ENCODE peak calls at places on chromosomes 16 and 17, in eight cellular contexts. X, U, E, W, I, F, S and Y are unnamed samples.

GRCh38 chr17:17661134-17661533 is 20.1 kb upstream of the RAI1 start:
- DNase-seq in X (no peak), F (no peak), I (no peak), E (no peak), W (no peak), U (no peak), S (no peak), Y (no peak)

GRCh38 chr17:40818733-40819527 is 3.5 kb downstream of the KRT10 start:
- DNase-seq in S (peak; percentile 52), F (peak; percentile 77), I (peak; percentile 82), X (peak; percentile 90), E (peak; percentile 12), U (peak; percentile 86), W (peak; percentile 90), Y (peak; percentile 54)

GRCh38 chr17:66468241-66469087 is 166.1 kb downstream of the PRKCA start:
- DNase-seq in I (peak; percentile 94), U (peak; percentile 32), S (no peak), X (no peak), E (no peak), W (no peak), F (no peak), Y (no peak)

GRCh38 chr16:89598199-89598598 is 15.2 kb upstream of the DPEP1 start:
- DNase-seq in W (peak; percentile 97), U (no peak), X (no peak), S (no peak), F (no peak), E (no peak), I (no peak), Y (no peak)

GRCh38 chr17:1006054-1006453 is 9.1 kb downstream of the TIMM22 start:
- DNase-seq in F (no peak), I (no peak), E (no peak), X (peak; percentile 83), S (no peak), U (no peak), W (peak; percentile 73), Y (no peak)

GRCh38 chr17:63589646-63590045 is 11.0 kb upstream of the TACO1 start:
- DNase-seq in I (peak; percentile 48), X (no peak), W (no peak), U (no peak), F (no peak), E (no peak), S (no peak), Y (no peak)

GRCh38 chr17:82367724-82368524 is 3.6 kb upstream of the UTS2R start:
- DNase-seq in U (no peak), E (no peak), F (no peak), X (no peak), I (no peak), S (no peak), W (peak; percentile 3), Y (no peak)

GRCh38 chr16:2795714-2796143 is 2.5 kb upstream of the PRSS41 start:
- DNase-seq in S (no peak), I (peak; percentile 58), U (no peak), X (peak; percentile 51), F (no peak), W (peak; percentile 26), E (no peak), Y (no peak)

GRCh38 chr16:29804455-29805231 is 1.7 kb upstream of the MAZ start:
- DNase-seq in E (no peak), W (peak; percentile 92), X (peak; percentile 69), U (peak; percentile 60), I (no peak), S (peak; percentile 30), F (peak; percentile 66), Y (no peak)

GRCh38 chr17:53313746-53314145 is 509.0 kb upstream of the KIF2B start:
- DNase-seq in S (no peak), I (peak; percentile 21), F (no peak), W (no peak), X (no peak), E (no peak), U (no peak), Y (no peak)

GRCh38 chr17:66354981-66355380 is 52.6 kb downstream of the PRKCA start:
- DNase-seq in F (no peak), U (no peak), I (no peak), W (no peak), S (no peak), X (no peak), E (no peak), Y (no peak)

GRCh38 chr16:83473109-83473508 is 334.7 kb upstream of the HSBP1 start:
- DNase-seq in X (no peak), E (no peak), W (no peak), U (no peak), I (no peak), F (no peak), S (no peak), Y (no peak)

GRCh38 chr16:19522369-19523159 is 666 bp upstream of the GDE1 start:
- DNase-seq in I (no peak), E (no peak), U (no peak), W (no peak), S (no peak), F (no peak), X (no peak), Y (no peak)

GRCh38 chr17:58338907-58339774 is 10.5 kb upstream of the TSPOAP1 start:
- DNase-seq in E (peak; percentile 14), U (peak; percentile 63), F (no peak), S (no peak), W (peak; percentile 96), X (peak; percentile 86), I (no peak), Y (peak; percentile 61)

GRCh38 chr16:1990336-1991134 is 765 bp downstream of the SYNGR3 start:
- DNase-seq in I (no peak), E (no peak), W (no peak), X (peak; percentile 85), F (no peak), S (no peak), U (no peak), Y (no peak)

GRCh38 chr17:15263680-15264079 is 1.4 kb downstream of the PMP22 start:
- DNase-seq in W (no peak), F (no peak), I (no peak), X (no peak), E (no peak), U (no peak), S (no peak), Y (no peak)

GRCh38 chr17:42296012-42296411 is 7.7 kb downstream of the STAT5A start:
- DNase-seq in E (no peak), S (no peak), X (no peak), I (no peak), U (no peak), F (no peak), W (peak; percentile 70), Y (no peak)

GRCh38 chr17:6712058-6712853 is 913 bp downstream of the SLC13A5 start:
- DNase-seq in E (peak; percentile 7), W (peak; percentile 89), I (peak; percentile 76), U (no peak), X (no peak), S (no peak), F (peak; percentile 83), Y (peak; percentile 30)

GRCh38 chr17:28076138-28076537 is 33.7 kb downstream of the NLK start:
- DNase-seq in W (no peak), S (no peak), X (no peak), F (no peak), I (no peak), U (no peak), E (no peak), Y (no peak)

GRCh38 chr17:45171338-45172231 is 9.9 kb downstream of the HEXIM2 start:
- DNase-seq in W (peak; percentile 15), U (peak; percentile 26), I (peak; percentile 84), E (no peak), F (no peak), S (no peak), X (peak; percentile 60), Y (no peak)

GRCh38 chr16:707062-707538 is 1.5 kb upstream of the FBXL16 start:
- DNase-seq in F (no peak), S (no peak), W (no peak), E (no peak), X (no peak), U (no peak), I (no peak), Y (no peak)
- H3K36me3 ChIP-seq in F (no peaks in the 10 kb centered on the region), S (no peaks in the 10 kb centered on the region), W (no peaks in the 10 kb centered on the region), E (no peaks in the 10 kb centered on the region), X (no peaks in the 10 kb centered on the region), U (no peaks in the 10 kb centered on the region), I (no peaks in the 10 kb centered on the region), Y (no peaks in the 10 kb centered on the region)

GRCh38 chr16:8374032-8374431 is 216.3 kb downstream of the TMEM114 start:
- DNase-seq in X (no peak), E (no peak), F (no peak), U (no peak), W (no peak), S (no peak), I (no peak), Y (no peak)
- H3K36me3 ChIP-seq in X (no peaks in the 10 kb centered on the region), E (no peaks in the 10 kb centered on the region), F (no peaks in the 10 kb centered on the region), U (no peaks in the 10 kb centered on the region), W (no peaks in the 10 kb centered on the region), S (no peaks in the 10 kb centered on the region), I (no peaks in the 10 kb centered on the region), Y (no peaks in the 10 kb centered on the region)

GRCh38 chr16:85676466-85676865 is 12.3 kb downstream of the GINS2 start:
- DNase-seq in F (no peak), S (no peak), I (no peak), X (no peak), W (no peak), E (no peak), U (no peak), Y (no peak)

GRCh38 chr16:85678016-85678415 is 10.7 kb downstream of the GINS2 start:
- DNase-seq in X (no peak), S (no peak), W (peak; percentile 18), E (no peak), F (no peak), I (no peak), U (no peak), Y (no peak)

GRCh38 chr16:85675528-85675927 is 13.2 kb downstream of the GINS2 start:
- DNase-seq in S (no peak), F (no peak), U (no peak), E (no peak), W (peak; percentile 60), X (no peak), I (no peak), Y (peak; percentile 32)

GRCh38 chr16:85678821-85679220 is 9.9 kb downstream of the GINS2 start:
- DNase-seq in I (no peak), U (no peak), F (no peak), X (no peak), E (no peak), W (peak; percentile 5), S (no peak), Y (no peak)

DNA sequence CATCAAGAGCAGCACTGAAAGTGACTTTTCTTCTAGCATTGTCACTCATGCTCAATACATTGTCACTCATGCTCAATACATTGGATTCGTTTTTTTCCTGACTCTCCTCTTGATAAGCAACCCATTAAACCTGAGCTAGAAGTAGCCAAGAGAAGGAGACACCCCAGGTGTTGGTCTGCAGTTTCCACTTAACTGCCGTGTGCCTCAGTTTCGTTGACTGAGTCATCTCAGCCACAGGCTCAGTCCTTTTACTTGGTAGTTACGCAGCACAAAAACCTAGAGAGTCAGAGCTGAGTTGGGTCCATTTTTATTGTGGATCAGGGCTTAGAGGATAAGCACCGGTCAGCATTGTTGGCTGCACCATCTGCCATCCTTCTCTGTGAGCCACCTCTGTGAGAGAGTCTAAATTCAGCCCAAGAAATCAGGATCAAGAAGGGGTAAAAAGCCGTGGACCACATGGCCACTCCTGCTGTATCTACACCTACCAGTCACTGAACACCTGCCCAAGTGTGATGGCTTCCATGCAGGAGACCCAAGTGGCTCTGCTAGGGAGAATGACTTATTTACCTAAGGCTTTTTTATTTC is 11.3 kb downstream of the GINS2 start:
- DNase-seq in X (no peak), U (no peak), F (no peak), W (peak; percentile 61), E (no peak), I (no peak), S (no peak), Y (no peak)
- H3K36me3 ChIP-seq in X (no peaks in the 10 kb centered on the region), U (peaks cover 6% of the 10 kb centered on the region), F (no peaks in the 10 kb centered on the region), W (peaks cover 50% of the 10 kb centered on the region), E (peaks cover 4% of the 10 kb centered on the region), I (peaks cover 35% of the 10 kb centered on the region), S (peaks cover 54% of the 10 kb centered on the region), Y (peaks cover 87% of the 10 kb centered on the region)

GRCh38 chr17:2274414-2274813 is 29.2 kb downstream of the SMG6 start:
- DNase-seq in E (no peak), F (no peak), W (no peak), U (no peak), S (no peak), X (no peak), I (no peak), Y (no peak)
- H3K36me3 ChIP-seq in E (no peaks in the 10 kb centered on the region), F (no peaks in the 10 kb centered on the region), W (peaks cover 14% of the 10 kb centered on the region), U (peaks cover 4% of the 10 kb centered on the region), S (peaks cover 67% of the 10 kb centered on the region), X (no peaks in the 10 kb centered on the region), I (peaks cover 8% of the 10 kb centered on the region), Y (peaks cover 37% of the 10 kb centered on the region)